ENCODE peak calls at places on chromosome 21, in six cellular contexts. F is AG04450, X is right lobe of liver, I is thoracic aorta, J is PC-9, Y is MM.1S. M is an unnamed sample. For H3K27me3, the result is how much of the 10 kb centered on the place peaks cover.

GRCh38 chr21:14215971-14216621 is at the start of gene RBM11:
- DNase-seq in I (no peak), X (peak), J (peak), Y (peak), F (no peak), M (no peak)

GRCh38 chr21:45651921-45652320 is 8.4 kb downstream of the PCBP3 start:
- DNase-seq in I (no peak), F (no peak), Y (no peak), J (no peak), X (no peak), M (no peak)

GRCh38 chr21:21003701-21004100 is 5.5 kb downstream of the NCAM2 start:
- DNase-seq in F (no peak), Y (peak), X (no peak), I (no peak), J (no peak), M (no peak)

GRCh38 chr21:45839274-45839673 is 142.3 kb upstream of the COL6A1 start:
- DNase-seq in I (no peak), X (no peak), F (no peak), J (no peak), Y (no peak), M (peak)

GRCh38 chr21:38261851-38262250 is 5.1 kb downstream of the KCNJ15 start:
- DNase-seq in X (no peak), F (no peak), Y (no peak), I (no peak), J (no peak), M (no peak)

GRCh38 chr21:42850866-42851391 is 28.4 kb downstream of the WDR4 start:
- DNase-seq in Y (no peak), X (no peak), F (no peak), I (no peak), J (no peak), M (no peak)

GRCh38 chr21:33414926-33415325 is 11.7 kb downstream of the IFNGR2 start:
- DNase-seq in X (no peak), J (no peak), Y (no peak), I (no peak), F (no peak), M (no peak)

GRCh38 chr21:14833221-14833620 is 231.6 kb downstream of the NRIP1 start:
- DNase-seq in F (no peak), J (no peak), I (no peak), Y (no peak), X (no peak), M (no peak)

GRCh38 chr21:45836268-45836655 is 145.3 kb upstream of the COL6A1 start:
- DNase-seq in I (no peak), J (no peak), Y (no peak), F (no peak), X (no peak), M (no peak)

GRCh38 chr21:38498057-38498833 is at the start of gene ERG:
- DNase-seq in J (no peak), Y (no peak), X (peak), F (no peak), I (no peak), M (no peak)

GRCh38 chr21:16794944-16795343 is 717.9 kb upstream of the CXADR start:
- DNase-seq in Y (no peak), I (no peak), J (peak), X (no peak), F (peak), M (peak)

GRCh38 chr21:42761776-42762335 is 108.4 kb downstream of the PDE9A start:
- DNase-seq in F (no peak), Y (no peak), I (no peak), X (no peak), J (no peak), M (no peak)

GRCh38 chr21:36422279-36423098 is 37.3 kb downstream of the CHAF1B start:
- DNase-seq in I (no peak), F (peak), X (peak), Y (peak), J (no peak), M (no peak)

GRCh38 chr21:36125513-36126121 is 9.3 kb upstream of the CBR3 start:
- DNase-seq in I (no peak), X (peak), F (no peak), J (peak), Y (peak), M (no peak)

GRCh38 chr21:35573472-35574389 is 486.6 kb downstream of the SETD4 start:
- DNase-seq in F (no peak), Y (no peak), I (no peak), J (no peak), X (no peak), M (no peak)

GRCh38 chr21:37139154-37139553 is 66.1 kb downstream of the TTC3 start:
- DNase-seq in I (no peak), X (no peak), J (no peak), Y (no peak), F (no peak), M (no peak)

GRCh38 chr21:42755031-42755665 is 101.7 kb downstream of the PDE9A start:
- DNase-seq in X (no peak), F (no peak), J (no peak), I (no peak), Y (no peak), M (no peak)

GRCh38 chr21:39866093-39866492 is 1.1 kb upstream of the PCP4 start:
- DNase-seq in Y (no peak), J (no peak), F (no peak), X (no peak), I (no peak), M (no peak)

GRCh38 chr21:46130721-46131720 is 24.4 kb downstream of the FTCD start:
- DNase-seq in J (no peak), F (no peak), I (no peak), Y (no peak), X (peak), M (no peak)

GRCh38 chr21:36858320-36858957 is 108.0 kb downstream of the HLCS start:
- DNase-seq in X (no peak), Y (no peak), I (no peak), F (no peak), J (no peak), M (no peak)

GRCh38 chr21:35139382-35139715 is 90.2 kb upstream of the RUNX1 start:
- DNase-seq in X (no peak), Y (no peak), F (no peak), I (no peak), J (no peak), M (no peak)

GRCh38 chr21:39489380-39489924 is 37.7 kb downstream of the SH3BGR start:
- DNase-seq in J (no peak), Y (no peak), X (no peak), I (no peak), F (no peak), M (no peak)

GRCh38 chr21:45830720-45831366 is 150.7 kb upstream of the COL6A1 start:
- DNase-seq in F (no peak), J (no peak), I (no peak), X (no peak), Y (no peak), M (no peak)

GRCh38 chr21:15293251-15293650 is 228.5 kb upstream of the NRIP1 start:
- DNase-seq in X (no peak), F (peak), J (peak), I (no peak), Y (no peak), M (peak)

GRCh38 chr21:34807881-34808568 is 139.2 kb downstream of the CLIC6 start:
- DNase-seq in F (peak), X (no peak), Y (no peak), I (no peak), J (peak), M (peak)

GRCh38 chr21:38849776-38850175 is 44.0 kb downstream of the ETS2 start:
- DNase-seq in Y (no peak), I (no peak), J (no peak), X (no peak), F (no peak), M (no peak)

GRCh38 chr21:43287111-43287973 is 118.5 kb downstream of the CRYAA start:
- DNase-seq in Y (no peak), X (no peak), I (no peak), J (peak), F (no peak), M (no peak)

GRCh38 chr21:42849759-42850412 is 29.5 kb downstream of the WDR4 start:
- DNase-seq in J (no peak), Y (no peak), I (no peak), F (no peak), X (no peak), M (no peak)

GRCh38 chr21:25396135-25396711 is 211.1 kb downstream of the MRPL39 start:
- DNase-seq in Y (no peak), J (no peak), I (no peak), F (no peak), X (no peak), M (no peak)

GRCh38 chr21:15207231-15207630 is 142.4 kb upstream of the NRIP1 start:
- DNase-seq in J (no peak), F (no peak), X (no peak), Y (no peak), I (no peak), M (no peak)

GRCh38 chr21:26127918-26128317 is 42.7 kb downstream of the APP start:
- DNase-seq in J (no peak), X (peak), Y (peak), I (no peak), F (no peak), M (no peak)

GRCh38 chr21:35368326-35368725 is 319.2 kb upstream of the RUNX1 start:
- DNase-seq in F (no peak), J (no peak), X (no peak), I (no peak), Y (no peak), M (no peak)

GRCh38 chr21:41662761-41663160 is 104.1 kb downstream of the RIPK4 start:
- DNase-seq in X (no peak), I (no peak), F (no peak), J (no peak), Y (no peak), M (no peak)

GRCh38 chr21:41659791-41660560 is 106.9 kb downstream of the RIPK4 start:
- DNase-seq in I (peak), X (peak), J (peak), F (no peak), Y (no peak), M (no peak)

GRCh38 chr21:41663805-41664788 is 102.8 kb downstream of the RIPK4 start:
- DNase-seq in J (peak), I (no peak), X (peak), F (no peak), Y (no peak), M (no peak)

GRCh38 chr21:41660748-41661147 is 106.1 kb downstream of the RIPK4 start:
- DNase-seq in J (no peak), X (no peak), I (no peak), Y (no peak), F (no peak), M (no peak)

GRCh38 chr21:41662161-41662560 is 104.7 kb downstream of the RIPK4 start:
- DNase-seq in I (no peak), Y (no peak), J (no peak), F (no peak), X (no peak), M (no peak)
- TF ChIP-seq CTCF in I (no peak), Y (no peak), J (no peak), F (no peak), X (no peak), M (no peak)

DNA sequence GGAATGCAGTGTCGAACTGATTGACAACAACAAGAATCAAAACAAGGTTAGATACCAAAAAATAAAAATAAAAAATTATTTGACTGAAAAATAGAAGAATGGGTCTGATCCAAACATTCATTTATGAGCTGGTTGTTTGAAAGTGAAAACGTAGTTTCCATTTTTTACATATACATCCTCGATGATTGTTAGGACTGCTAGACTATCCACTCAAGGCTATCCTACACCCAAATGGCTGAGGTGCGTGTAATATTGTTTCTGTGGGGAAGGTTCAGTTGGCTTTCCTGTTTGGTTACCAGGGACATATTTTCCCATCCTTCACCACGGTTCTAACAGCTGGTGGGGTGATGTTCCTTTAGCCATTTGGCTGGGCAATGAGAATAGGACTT is 66.2 kb downstream of the MAP3K7CL start:
- DNase-seq in Y (no peak), I (no peak), X (no peak), F (no peak), J (no peak), M (no peak)
- H3K4me3 ChIP-seq in Y (peak), I (peak), X (no peak), F (no peak), J (peak), M (no peak)

GRCh38 chr21:44650973-44651675 is 3.3 kb downstream of the KRTAP12-4 start:
- DNase-seq in J (no peak), F (no peak), X (no peak), Y (no peak), I (no peak), M (no peak)

GRCh38 chr21:44649701-44650100 is 3.5 kb downstream of the KRTAP10-11 start:
- DNase-seq in F (no peak), J (no peak), I (no peak), Y (no peak), X (no peak), M (no peak)

GRCh38 chr21:44648557-44649311 is 2.5 kb downstream of the KRTAP10-11 start:
- DNase-seq in F (no peak), J (no peak), I (no peak), X (no peak), Y (no peak), M (no peak)

GRCh38 chr21:44653123-44653522 is 1.3 kb downstream of the KRTAP12-4 start:
- DNase-seq in X (no peak), J (no peak), F (no peak), I (no peak), Y (peak), M (no peak)

GRCh38 chr21:44650265-44650972 is 4.0 kb downstream of the KRTAP12-4 start:
- DNase-seq in F (no peak), J (no peak), X (no peak), I (no peak), Y (no peak), M (no peak)
- H3K27me3 ChIP-seq in F (under half), J (half or more), X (under half), I (under half), Y (half or more), M (under half)

GRCh38 chr21:31918250-31918775 is 45.5 kb downstream of the HUNK start:
- DNase-seq in J (no peak), X (no peak), F (no peak), I (no peak), Y (no peak), M (no peak)
- TF ChIP-seq CTCF in J (no peak), X (no peak), F (no peak), I (no peak), Y (no peak), M (no peak)

GRCh38 chr21:18174370-18174769 is 70.3 kb upstream of the CHODL start:
- DNase-seq in F (no peak), J (no peak), X (no peak), Y (no peak), I (no peak), M (no peak)

DNA sequence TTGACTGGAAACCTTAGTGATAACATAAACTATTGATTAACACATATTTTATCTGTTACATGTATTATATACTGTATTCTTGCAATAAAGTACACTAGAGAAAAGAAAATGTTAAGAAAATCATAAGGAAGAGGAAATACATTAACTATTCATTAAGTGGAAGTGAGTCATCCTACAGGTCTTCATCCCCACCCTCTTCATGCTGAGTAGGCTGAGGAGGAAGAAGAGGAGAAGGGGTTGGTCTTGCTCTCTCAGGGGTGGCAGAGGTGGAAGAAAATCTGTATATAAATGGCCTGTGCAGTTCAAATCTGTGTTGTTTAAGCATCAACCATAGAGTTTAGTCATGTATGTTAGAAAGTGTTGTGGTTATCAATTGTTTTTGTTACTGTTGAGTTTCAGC is 66.1 kb upstream of the CHODL start:
- DNase-seq in I (no peak), J (no peak), F (no peak), Y (no peak), X (no peak), M (no peak)
- H3K4me3 ChIP-seq in I (no peak), J (no peak), F (no peak), Y (no peak), X (no peak), M (no peak)

DNA sequence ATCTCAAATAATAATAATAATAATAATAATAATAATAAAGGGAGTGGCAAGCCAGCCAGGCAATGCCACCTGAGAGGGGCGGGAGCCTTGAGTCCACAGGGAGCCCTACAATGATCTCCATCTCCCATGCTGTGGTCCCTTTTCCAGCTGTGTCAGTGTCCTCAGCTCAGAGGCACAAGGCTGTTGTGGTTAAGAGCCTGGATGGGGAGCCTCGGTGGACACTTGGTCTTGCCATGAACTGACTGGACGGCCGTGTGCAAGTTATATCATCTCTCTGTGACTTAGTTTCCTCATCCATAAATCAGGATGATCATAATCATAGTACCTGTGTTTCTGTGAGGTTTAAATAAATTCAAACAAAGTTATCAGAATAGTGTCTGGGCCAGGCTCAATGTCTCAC is 127.8 kb upstream of the TIAM1 start:
- DNase-seq in F (no peak), Y (no peak), I (no peak), J (no peak), X (no peak), M (no peak)
- H3K27me3 ChIP-seq in F (under half), Y (under half), I (under half), J (under half), X (under half), M (under half)